ENCODE peak calls at places on chromosome 16, in nine cellular contexts. F is T-helper 2 cell; W is AG08395; E is nephron progenitor cell; A is GM18507; L is WTC11; I is activated gamma-delta T cell treated with anti-CD3 and anti-CD28 coated beads, Interleukin-2, amount 50 U/mL, for 16 hours; S is activated naive CD4-positive, alpha-beta T cell treated with anti-CD3 and anti-CD28 coated beads for 36 hours; J is M059J. T is an unnamed sample.

GRCh38 chr16:89410794-89411309 is 79.5 kb downstream of the ANKRD11 start:
- DNase-seq in S (no peak), I (no peak), J (peak), F (peak), E (no peak), L (no peak), A (no peak), W (peak), T (peak)

GRCh38 chr16:89565506-89566372 is 5.3 kb downstream of the RPL13 start:
- DNase-seq in L (peak), S (peak), E (peak), A (no peak), I (no peak), F (peak), W (peak), J (peak), T (no peak)

GRCh38 chr16:764848-765487 is 4.4 kb downstream of the MSLN start:
- DNase-seq in L (no peak), F (no peak), W (no peak), A (no peak), E (no peak), S (no peak), I (no peak), J (no peak), T (no peak)

GRCh38 chr16:49698931-49699715 is 156.8 kb downstream of the ZNF423 start:
- DNase-seq in E (peak), W (no peak), I (no peak), J (no peak), L (no peak), F (no peak), S (no peak), A (no peak), T (no peak)

GRCh38 chr16:57846078-57846697 is 43.9 kb upstream of the KIFC3 start:
- DNase-seq in F (no peak), L (peak), W (no peak), A (no peak), J (no peak), S (no peak), E (no peak), I (no peak), T (no peak)

GRCh38 chr16:53692146-53692545 is 11.5 kb downstream of the RPGRIP1L start:
- DNase-seq in W (no peak), L (peak), S (no peak), A (no peak), I (no peak), E (peak), F (no peak), J (no peak), T (no peak)

GRCh38 chr16:84068783-84069464 is 26.3 kb upstream of the SLC38A8 start:
- DNase-seq in S (no peak), W (no peak), L (no peak), E (no peak), F (no peak), J (no peak), I (no peak), A (no peak), T (no peak)

GRCh38 chr16:9000664-9001063 is 37.0 kb upstream of the USP7 start:
- DNase-seq in F (no peak), E (no peak), S (no peak), W (no peak), J (no peak), A (no peak), I (no peak), L (no peak), T (no peak)

GRCh38 chr16:12341423-12341822 is 364.9 kb downstream of the SNX29 start:
- DNase-seq in L (no peak), I (no peak), W (peak), A (no peak), S (no peak), E (no peak), F (no peak), J (peak), T (no peak)

GRCh38 chr16:83689385-83689831 is 118.4 kb upstream of the HSBP1 start:
- DNase-seq in S (peak), F (no peak), W (peak), E (no peak), A (no peak), L (no peak), I (no peak), J (peak), T (peak)

GRCh38 chr16:77807071-77807470 is 18.7 kb downstream of the VAT1L start:
- DNase-seq in L (no peak), E (no peak), W (no peak), S (no peak), J (no peak), I (no peak), A (no peak), F (no peak), T (no peak)

GRCh38 chr16:57432505-57432904 is 14.7 kb downstream of the CIAPIN1 start:
- DNase-seq in J (no peak), W (no peak), A (no peak), S (no peak), L (no peak), E (no peak), I (no peak), F (no peak), T (no peak)

GRCh38 chr16:19071811-19072777 is 4.7 kb downstream of the COQ7 start:
- DNase-seq in L (peak), F (peak), A (no peak), I (peak), S (peak), J (peak), W (peak), E (peak), T (no peak)

GRCh38 chr16:49513040-49513439 is 139.4 kb downstream of the C16orf78 start:
- DNase-seq in J (peak), S (peak), W (no peak), F (no peak), A (no peak), L (peak), I (no peak), E (no peak), T (no peak)

GRCh38 chr16:61823326-61823725 is 212.9 kb downstream of the CDH8 start:
- DNase-seq in J (no peak), A (no peak), L (no peak), I (no peak), W (no peak), S (no peak), F (no peak), E (no peak), T (no peak)

GRCh38 chr16:25171390-25171789 is 45.4 kb upstream of the AQP8 start:
- DNase-seq in J (no peak), S (no peak), E (no peak), F (no peak), L (no peak), W (no peak), A (no peak), I (no peak), T (no peak)

GRCh38 chr16:80594756-80595155 is 54.0 kb downstream of the DYNLRB2 start:
- DNase-seq in L (no peak), S (no peak), F (no peak), J (peak), E (no peak), W (peak), I (no peak), A (no peak), T (peak)

GRCh38 chr16:53773881-53774280 is 69.9 kb downstream of the FTO start:
- DNase-seq in J (peak), A (no peak), I (no peak), E (no peak), W (no peak), F (no peak), S (no peak), L (no peak), T (no peak)

GRCh38 chr16:3509470-3509928 is 8.7 kb downstream of the CLUAP1 start:
- DNase-seq in I (peak), E (no peak), A (no peak), S (peak), F (peak), W (no peak), L (no peak), J (peak), T (no peak)

GRCh38 chr16:1093284-1094123 is 2.5 kb downstream of the C1QTNF8 start:
- DNase-seq in A (no peak), F (no peak), J (no peak), W (no peak), I (no peak), S (peak), L (peak), E (no peak), T (no peak)

GRCh38 chr16:84709609-84710008 is 9.8 kb downstream of the USP10 start:
- DNase-seq in S (no peak), I (no peak), E (no peak), J (no peak), F (no peak), A (no peak), W (no peak), L (no peak), T (no peak)

GRCh38 chr16:86740817-86741799 is 162.8 kb downstream of the FOXL1 start:
- DNase-seq in F (no peak), J (peak), W (peak), I (no peak), E (peak), L (no peak), A (no peak), S (peak), T (no peak)

GRCh38 chr16:56697456-56698155 is 15.3 kb downstream of the MT1X start:
- DNase-seq in A (no peak), L (no peak), S (no peak), F (no peak), W (no peak), I (no peak), J (no peak), E (no peak), T (no peak)

GRCh38 chr16:4272114-4272954 is 489 bp downstream of the TFAP4 start:
- DNase-seq in I (peak), J (peak), F (no peak), S (peak), A (no peak), E (peak), W (peak), L (peak), T (no peak)

GRCh38 chr16:19589771-19590302 is 34.3 kb downstream of the VPS35L start:
- DNase-seq in L (no peak), A (no peak), F (no peak), S (no peak), E (no peak), W (peak), I (no peak), J (no peak), T (peak)

GRCh38 chr16:48295493-48296281 is 48.3 kb upstream of the ABCC11 start:
- DNase-seq in J (no peak), F (no peak), E (no peak), S (no peak), W (no peak), A (no peak), I (no peak), L (no peak), T (no peak)

GRCh38 chr16:57264950-57265371 is 19.5 kb downstream of the PLLP start:
- DNase-seq in I (no peak), A (no peak), S (no peak), J (no peak), L (no peak), E (no peak), W (no peak), F (no peak), T (no peak)

GRCh38 chr16:3460121-3460520 is 16.6 kb downstream of the NAA60 start:
- DNase-seq in A (no peak), W (no peak), J (no peak), F (no peak), E (no peak), I (no peak), L (no peak), S (no peak), T (no peak)